ENCODE peak calls at places on chromosomes 5 and 9, in four cellular contexts. T is K562, R is IMR-90, Z is A549. N is an unnamed sample.

GRCh38 chr9:109779711-109780452 is at the start of gene PALM2AKAP2:
- DNase-seq in T (peak; percentile 2), R (peak; percentile 68), Z (peak; percentile 43), N (no peak)

GRCh38 chr9:14661421-14662059 is 31.7 kb downstream of the ZDHHC21 start:
- DNase-seq in T (peak; percentile 32), R (peak; percentile 43), Z (peak; percentile 38), N (peak; percentile 27)

GRCh38 chr9:34651876-34652602 is at the start of gene IL11RA:
- DNase-seq in T (peak; percentile 94), R (peak; percentile 84), Z (peak; percentile 91), N (peak; percentile 92)

GRCh38 chr9:110283736-110284135 is 27.4 kb upstream of the TXN start:
- DNase-seq in T (no peak), R (no peak), Z (no peak), N (no peak)

GRCh38 chr9:21102311-21102710 is 24.6 kb upstream of the IFNB1 start:
- DNase-seq in T (no peak), R (peak; percentile 30), Z (no peak), N (no peak)

GRCh38 chr9:128927731-128928411 is 7.1 kb downstream of the PHYHD1 start:
- DNase-seq in T (peak; percentile 75), R (peak; percentile 47), Z (peak; percentile 70), N (no peak)

GRCh38 chr5:68304421-68305052 is 89.0 kb downstream of the PIK3R1 start:
- DNase-seq in T (peak; percentile 65), R (no peak), Z (no peak), N (no peak)

GRCh38 chr9:78552802-78553201 is 255.9 kb downstream of the PSAT1 start:
- DNase-seq in T (no peak), R (peak; percentile 31), Z (no peak), N (no peak)

GRCh38 chr9:121645003-121645402 is 6.4 kb upstream of the DAB2IP start:
- DNase-seq in T (no peak), R (no peak), Z (no peak), N (no peak)

GRCh38 chr5:164672931-164673694 is 1167.7 kb downstream of the MAT2B start:
- DNase-seq in T (no peak), R (peak; percentile 17), Z (peak; percentile 1), N (no peak)

GRCh38 chr5:143248822-143249579 is 154.5 kb downstream of the NR3C1 start:
- DNase-seq in T (peak; percentile 88), R (peak; percentile 91), Z (peak; percentile 68), N (peak; percentile 24)

GRCh38 chr9:73426226-73426625 is 274.6 kb downstream of the ANXA1 start:
- DNase-seq in T (no peak), R (no peak), Z (no peak), N (no peak)

GRCh38 chr5:73272351-73272750 is 99.4 kb downstream of the TMEM174 start:
- DNase-seq in T (no peak), R (no peak), Z (no peak), N (no peak)

GRCh38 chr9:108634164-108634563 is 221.6 kb downstream of the ACTL7B start:
- DNase-seq in T (peak; percentile 4), R (no peak), Z (peak; percentile 24), N (no peak)

GRCh38 chr9:15225564-15226126 is 81.4 kb downstream of the TTC39B start:
- DNase-seq in T (no peak), R (no peak), Z (no peak), N (no peak)

GRCh38 chr9:135728436-135729110 is 26.6 kb downstream of the KCNT1 start:
- DNase-seq in T (no peak), R (no peak), Z (no peak), N (no peak)

GRCh38 chr5:129664336-129664937 is 83.5 kb upstream of the MINAR2 start:
- DNase-seq in T (peak; percentile 27), R (peak; percentile 35), Z (peak; percentile 48), N (peak; percentile 17)

GRCh38 chr5:140823475-140823874 is 2.1 kb downstream of the PCDHA5 start:
- DNase-seq in T (no peak), R (no peak), Z (no peak), N (no peak)

GRCh38 chr5:140822281-140822629 is 842 bp downstream of the PCDHA5 start:
- DNase-seq in T (no peak), R (no peak), Z (no peak), N (no peak)

GRCh38 chr5:140821375-140822280 is at the start of gene PCDHA5:
- DNase-seq in T (peak; percentile 61), R (no peak), Z (peak; percentile 73), N (peak; percentile 12)
- TF ChIP-seq SMC3 in T (no peak), R (no peak), Z (peak; percentile 41), N (no peak)

GRCh38 chr5:139847091-139847490 is 51.5 kb downstream of the PSD2 start:
- DNase-seq in T (no peak), R (no peak), Z (no peak), N (no peak)

GRCh38 chr5:139845846-139846681 is 50.5 kb downstream of the PSD2 start:
- DNase-seq in T (no peak), R (no peak), Z (no peak), N (no peak)

GRCh38 chr5:139848508-139849100 is 53.0 kb downstream of the PSD2 start:
- DNase-seq in T (no peak), R (no peak), Z (no peak), N (no peak)

GRCh38 chr5:139849501-139849900 is 53.9 kb downstream of the PSD2 start:
- DNase-seq in T (no peak), R (no peak), Z (no peak), N (no peak)

GRCh38 chr5:139847790-139848507 is 52.3 kb downstream of the PSD2 start:
- DNase-seq in T (peak; percentile 30), R (no peak), Z (peak; percentile 35), N (no peak)
- TF ChIP-seq SMC3 in T (no peak), R (no peak), Z (no peak), N (no peak)

GRCh38 chr5:180806351-180807011 is 3.9 kb upstream of the MGAT1 start:
- DNase-seq in T (no peak), R (no peak), Z (no peak), N (no peak)

GRCh38 chr5:180810210-180811011 is 7.8 kb upstream of the MGAT1 start:
- DNase-seq in T (peak; percentile 96), R (peak; percentile 90), Z (peak; percentile 97), N (peak; percentile 83)

GRCh38 chr5:180809403-180810209 is 7.0 kb upstream of the MGAT1 start:
- DNase-seq in T (peak; percentile 94), R (peak; percentile 88), Z (peak; percentile 94), N (peak; percentile 89)

GRCh38 chr5:180808461-180809000 is 5.9 kb upstream of the MGAT1 start:
- DNase-seq in T (peak; percentile 55), R (no peak), Z (no peak), N (peak; percentile 74)

GRCh38 chr5:180807654-180808414 is 5.2 kb upstream of the MGAT1 start:
- DNase-seq in T (no peak), R (no peak), Z (no peak), N (no peak)
- TF ChIP-seq SMC3 in T (no peak), R (no peak), Z (no peak), N (no peak)

GRCh38 chr5:645421-645820 is 33.3 kb downstream of the CEP72 start:
- DNase-seq in T (no peak), R (no peak), Z (no peak), N (no peak)

GRCh38 chr5:647727-648126 is 35.6 kb downstream of the CEP72 start:
- DNase-seq in T (no peak), R (no peak), Z (no peak), N (no peak)

GRCh38 chr5:646396-647201 is 34.5 kb downstream of the CEP72 start:
- DNase-seq in T (no peak), R (no peak), Z (no peak), N (no peak)

GRCh38 chr5:644971-645370 is 32.8 kb downstream of the CEP72 start:
- DNase-seq in T (no peak), R (no peak), Z (no peak), N (no peak)

DNA sequence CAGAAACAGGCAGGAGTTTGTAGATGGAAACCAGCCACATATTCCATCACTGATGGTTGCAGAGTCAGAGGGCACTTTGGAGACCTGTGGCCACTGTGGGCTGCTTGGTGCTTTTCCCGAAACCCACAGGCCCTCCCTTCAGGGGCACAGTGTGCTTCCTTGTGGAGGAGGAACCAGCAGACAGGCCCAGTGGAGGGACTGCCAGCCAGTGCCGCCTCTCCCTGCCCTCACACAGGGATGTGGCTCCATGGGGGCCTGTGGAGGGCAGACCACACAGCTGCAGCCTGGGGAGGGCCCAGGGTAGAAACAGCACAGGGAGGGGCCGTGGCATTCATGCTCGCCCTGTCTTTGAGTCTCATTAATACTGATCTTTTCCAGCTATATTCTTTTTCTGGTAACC is 35.2 kb downstream of the CEP72 start:
- DNase-seq in T (no peak), R (no peak), Z (no peak), N (no peak)
- TF ChIP-seq SMC3 in T (no peak), R (no peak), Z (no peak), N (no peak)

DNA sequence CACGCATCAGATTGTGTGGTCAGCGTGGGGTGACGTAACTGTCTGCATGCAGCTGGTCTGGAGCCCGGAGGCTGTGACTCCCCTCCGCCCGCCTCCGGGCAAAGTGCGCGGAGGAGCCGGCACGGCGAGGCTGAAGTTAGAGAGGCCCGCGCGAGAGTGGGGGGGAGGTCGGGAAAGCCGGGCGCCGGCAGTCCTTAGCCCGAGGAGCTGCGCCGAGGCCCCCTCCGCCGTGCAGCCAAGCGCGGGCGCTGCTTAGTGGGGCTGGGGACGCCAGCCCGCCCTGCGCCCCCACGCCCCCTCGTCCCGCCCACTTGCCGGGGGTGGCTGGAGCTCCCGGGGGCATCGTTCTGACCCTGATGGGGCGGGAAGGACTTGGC is 422 bp downstream of the NINJ1 start:
- DNase-seq in T (peak; percentile 69), R (peak; percentile 94), Z (peak; percentile 54), N (peak; percentile 79)
- TF ChIP-seq SMC3 in T (no peak), R (no peak), Z (no peak), N (no peak)

DNA sequence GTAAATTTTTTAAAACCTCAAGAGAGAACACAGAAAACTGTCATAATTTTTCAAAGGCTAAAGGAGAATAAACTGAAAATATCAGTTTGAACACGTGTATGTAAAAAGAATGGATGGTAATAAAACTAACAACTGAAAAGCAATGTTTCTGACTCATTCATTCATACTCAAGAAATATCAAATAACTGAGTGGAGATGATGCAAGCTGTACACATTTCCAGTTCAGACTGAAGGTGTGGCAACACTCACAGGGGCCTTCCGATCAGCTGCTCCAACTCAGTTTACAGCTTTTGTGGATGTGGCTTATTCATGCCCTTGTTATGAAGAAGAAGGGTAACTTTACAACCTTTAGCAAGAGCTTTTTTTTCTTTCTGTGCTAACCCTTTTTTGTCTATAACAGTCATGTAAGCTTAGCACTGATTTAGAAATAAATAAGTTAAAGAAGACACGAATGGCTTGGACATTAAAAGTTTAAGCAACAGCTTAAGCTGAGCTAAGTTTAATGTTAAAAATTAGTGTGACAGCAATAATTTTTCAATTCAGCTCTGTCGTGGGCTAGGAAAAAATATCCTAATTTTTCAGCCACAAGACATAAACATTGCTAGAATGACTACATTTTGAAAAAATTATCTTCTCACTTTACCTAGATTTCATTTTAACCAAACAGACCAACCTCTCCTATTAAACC is 453.5 kb downstream of the RAB3C start:
- DNase-seq in T (no peak), R (peak; percentile 99), Z (peak; percentile 95), N (no peak)
- TF ChIP-seq SMC3 in T (no peak), R (no peak), Z (peak; percentile 21), N (no peak)

N was measured in HepG2.